ENCODE peak calls at places on chromosomes 16 and 17, in ten cellular contexts. One of them, this sample, is unnamed.

GRCh38 chr17:57246257-57246656 is 10.1 kb upstream of the MSI2 start:
- DNase-seq in transverse colon: no peak
- DNase-seq in adrenal gland: no peak
- DNase-seq in gastrocnemius medialis: no peak
- DNase-seq in suprapubic skin: no peak
- DNase-seq in prostate gland: no peak
- DNase-seq in lower leg skin: no peak
- DNase-seq in spleen: no peak
- DNase-seq in H1: no peak
- DNase-seq in right lobe of liver: no peak
- DNase-seq in this sample: no peak

GRCh38 chr16:57426356-57426755 is 20.8 kb downstream of the CIAPIN1 start:
- DNase-seq in H1: no peak
- DNase-seq in transverse colon: no peak
- DNase-seq in suprapubic skin: no peak
- DNase-seq in adrenal gland: peak
- DNase-seq in right lobe of liver: no peak
- DNase-seq in lower leg skin: no peak
- DNase-seq in gastrocnemius medialis: no peak
- DNase-seq in spleen: no peak
- DNase-seq in prostate gland: no peak
- DNase-seq in this sample: no peak

GRCh38 chr16:11359370-11359769 is 14.1 kb downstream of the RMI2 start:
- DNase-seq in right lobe of liver: no peak
- DNase-seq in suprapubic skin: no peak
- DNase-seq in prostate gland: peak
- DNase-seq in transverse colon: no peak
- DNase-seq in spleen: peak
- DNase-seq in H1: no peak
- DNase-seq in adrenal gland: no peak
- DNase-seq in gastrocnemius medialis: peak
- DNase-seq in lower leg skin: peak
- DNase-seq in this sample: peak

GRCh38 chr17:55005520-55005919 is 37.0 kb downstream of the STXBP4 start:
- DNase-seq in right lobe of liver: no peak
- DNase-seq in spleen: no peak
- DNase-seq in gastrocnemius medialis: no peak
- DNase-seq in prostate gland: no peak
- DNase-seq in H1: no peak
- DNase-seq in lower leg skin: no peak
- DNase-seq in transverse colon: no peak
- DNase-seq in suprapubic skin: no peak
- DNase-seq in adrenal gland: no peak
- DNase-seq in this sample: no peak

GRCh38 chr16:51155199-51155607 is 4.1 kb upstream of the SALL1 start:
- DNase-seq in suprapubic skin: no peak
- DNase-seq in adrenal gland: no peak
- DNase-seq in spleen: no peak
- DNase-seq in gastrocnemius medialis: no peak
- DNase-seq in prostate gland: no peak
- DNase-seq in right lobe of liver: peak
- DNase-seq in H1: no peak
- DNase-seq in lower leg skin: no peak
- DNase-seq in transverse colon: no peak
- DNase-seq in this sample: no peak

GRCh38 chr17:16482253-16482652 is 9.7 kb downstream of the LRRC75A start:
- DNase-seq in suprapubic skin: no peak
- DNase-seq in spleen: no peak
- DNase-seq in transverse colon: no peak
- DNase-seq in adrenal gland: no peak
- DNase-seq in lower leg skin: no peak
- DNase-seq in H1: no peak
- DNase-seq in right lobe of liver: no peak
- DNase-seq in prostate gland: no peak
- DNase-seq in gastrocnemius medialis: no peak
- DNase-seq in this sample: no peak

GRCh38 chr17:83171661-83172060 is 92.3 kb downstream of the METRNL start:
- DNase-seq in gastrocnemius medialis: peak
- DNase-seq in right lobe of liver: peak
- DNase-seq in lower leg skin: peak
- DNase-seq in H1: peak
- DNase-seq in transverse colon: no peak
- DNase-seq in spleen: no peak
- DNase-seq in adrenal gland: no peak
- DNase-seq in prostate gland: no peak
- DNase-seq in suprapubic skin: no peak
- DNase-seq in this sample: no peak

GRCh38 chr16:8588703-8589292 is 1.5 kb downstream of the TMEM114 start:
- DNase-seq in spleen: no peak
- DNase-seq in adrenal gland: no peak
- DNase-seq in lower leg skin: no peak
- DNase-seq in suprapubic skin: no peak
- DNase-seq in right lobe of liver: no peak
- DNase-seq in gastrocnemius medialis: no peak
- DNase-seq in H1: peak
- DNase-seq in transverse colon: no peak
- DNase-seq in prostate gland: no peak
- DNase-seq in this sample: no peak

GRCh38 chr16:87853411-87854052 is 15.8 kb downstream of the SLC7A5 start:
- DNase-seq in prostate gland: peak
- DNase-seq in H1: peak
- DNase-seq in lower leg skin: peak
- DNase-seq in transverse colon: peak
- DNase-seq in right lobe of liver: peak
- DNase-seq in gastrocnemius medialis: peak
- DNase-seq in suprapubic skin: peak
- DNase-seq in adrenal gland: peak
- DNase-seq in spleen: peak
- DNase-seq in this sample: peak
- TF ChIP-seq POLR2A in prostate gland: peak
- TF ChIP-seq POLR2A in H1: peak
- TF ChIP-seq POLR2A in lower leg skin: no peak
- TF ChIP-seq POLR2A in transverse colon: peak
- TF ChIP-seq POLR2A in right lobe of liver: peak
- TF ChIP-seq POLR2A in gastrocnemius medialis: peak
- TF ChIP-seq POLR2A in suprapubic skin: no peak
- TF ChIP-seq POLR2A in adrenal gland: peak
- TF ChIP-seq POLR2A in spleen: no peak
- TF ChIP-seq POLR2A in this sample: peak

GRCh38 chr16:75010427-75010826 is 11.6 kb downstream of the ZNRF1 start:
- DNase-seq in transverse colon: no peak
- DNase-seq in lower leg skin: no peak
- DNase-seq in suprapubic skin: no peak
- DNase-seq in spleen: no peak
- DNase-seq in prostate gland: no peak
- DNase-seq in adrenal gland: no peak
- DNase-seq in gastrocnemius medialis: no peak
- DNase-seq in right lobe of liver: no peak
- DNase-seq in H1: no peak
- DNase-seq in this sample: no peak

GRCh38 chr16:75012380-75013081 is 13.7 kb downstream of the ZNRF1 start:
- DNase-seq in transverse colon: no peak
- DNase-seq in right lobe of liver: no peak
- DNase-seq in prostate gland: no peak
- DNase-seq in adrenal gland: no peak
- DNase-seq in H1: no peak
- DNase-seq in suprapubic skin: no peak
- DNase-seq in spleen: no peak
- DNase-seq in lower leg skin: no peak
- DNase-seq in gastrocnemius medialis: no peak
- DNase-seq in this sample: no peak

GRCh38 chr16:75014318-75014717 is 15.5 kb downstream of the ZNRF1 start:
- DNase-seq in right lobe of liver: no peak
- DNase-seq in transverse colon: no peak
- DNase-seq in gastrocnemius medialis: no peak
- DNase-seq in adrenal gland: no peak
- DNase-seq in H1: no peak
- DNase-seq in suprapubic skin: no peak
- DNase-seq in spleen: no peak
- DNase-seq in prostate gland: no peak
- DNase-seq in lower leg skin: no peak
- DNase-seq in this sample: no peak

GRCh38 chr16:75007443-75007842 is 8.6 kb downstream of the ZNRF1 start:
- DNase-seq in lower leg skin: no peak
- DNase-seq in H1: no peak
- DNase-seq in transverse colon: no peak
- DNase-seq in spleen: no peak
- DNase-seq in prostate gland: no peak
- DNase-seq in adrenal gland: no peak
- DNase-seq in suprapubic skin: no peak
- DNase-seq in right lobe of liver: no peak
- DNase-seq in gastrocnemius medialis: no peak
- DNase-seq in this sample: no peak

DNA sequence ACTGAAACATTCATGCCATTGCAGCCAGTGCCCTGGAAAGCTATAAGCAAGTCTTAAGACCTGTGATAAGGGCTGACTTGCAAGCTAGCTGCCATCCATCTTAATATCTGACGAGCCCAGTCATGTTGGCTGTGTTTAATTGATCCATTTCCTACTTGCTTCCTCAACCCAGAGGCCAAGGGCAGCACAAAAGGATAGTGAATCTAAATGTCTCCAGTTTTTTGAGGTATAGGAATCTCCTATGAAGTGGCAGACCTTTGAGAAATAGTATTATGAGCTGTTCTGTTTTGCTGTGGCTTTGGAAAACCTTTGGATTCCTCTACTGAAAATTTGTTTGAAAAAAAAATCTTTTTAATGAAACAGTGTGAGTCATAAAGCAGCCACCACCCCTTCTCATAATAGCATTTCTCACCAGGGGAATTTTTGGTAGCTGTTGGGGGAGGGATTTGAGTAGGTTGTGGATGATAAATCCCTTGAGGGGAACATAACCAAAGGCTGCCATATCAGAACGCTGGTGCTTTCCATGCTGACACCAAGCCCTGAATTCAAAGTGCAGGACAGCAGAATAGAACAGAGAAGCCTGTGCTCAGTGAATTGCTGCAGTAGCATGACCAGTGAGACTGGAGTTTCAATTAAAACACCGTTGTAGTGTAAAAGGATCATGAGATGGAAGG is 12.9 kb downstream of the ZNRF1 start:
- DNase-seq in suprapubic skin: no peak
- DNase-seq in right lobe of liver: no peak
- DNase-seq in H1: no peak
- DNase-seq in lower leg skin: peak
- DNase-seq in transverse colon: no peak
- DNase-seq in prostate gland: no peak
- DNase-seq in spleen: no peak
- DNase-seq in gastrocnemius medialis: no peak
- DNase-seq in adrenal gland: no peak
- DNase-seq in this sample: no peak
- TF ChIP-seq POLR2A in suprapubic skin: no peak
- TF ChIP-seq POLR2A in right lobe of liver: no peak
- TF ChIP-seq POLR2A in H1: no peak
- TF ChIP-seq POLR2A in lower leg skin: no peak
- TF ChIP-seq POLR2A in transverse colon: no peak
- TF ChIP-seq POLR2A in prostate gland: no peak
- TF ChIP-seq POLR2A in spleen: no peak
- TF ChIP-seq POLR2A in gastrocnemius medialis: no peak
- TF ChIP-seq POLR2A in adrenal gland: no peak
- TF ChIP-seq POLR2A in this sample: no peak

DNA sequence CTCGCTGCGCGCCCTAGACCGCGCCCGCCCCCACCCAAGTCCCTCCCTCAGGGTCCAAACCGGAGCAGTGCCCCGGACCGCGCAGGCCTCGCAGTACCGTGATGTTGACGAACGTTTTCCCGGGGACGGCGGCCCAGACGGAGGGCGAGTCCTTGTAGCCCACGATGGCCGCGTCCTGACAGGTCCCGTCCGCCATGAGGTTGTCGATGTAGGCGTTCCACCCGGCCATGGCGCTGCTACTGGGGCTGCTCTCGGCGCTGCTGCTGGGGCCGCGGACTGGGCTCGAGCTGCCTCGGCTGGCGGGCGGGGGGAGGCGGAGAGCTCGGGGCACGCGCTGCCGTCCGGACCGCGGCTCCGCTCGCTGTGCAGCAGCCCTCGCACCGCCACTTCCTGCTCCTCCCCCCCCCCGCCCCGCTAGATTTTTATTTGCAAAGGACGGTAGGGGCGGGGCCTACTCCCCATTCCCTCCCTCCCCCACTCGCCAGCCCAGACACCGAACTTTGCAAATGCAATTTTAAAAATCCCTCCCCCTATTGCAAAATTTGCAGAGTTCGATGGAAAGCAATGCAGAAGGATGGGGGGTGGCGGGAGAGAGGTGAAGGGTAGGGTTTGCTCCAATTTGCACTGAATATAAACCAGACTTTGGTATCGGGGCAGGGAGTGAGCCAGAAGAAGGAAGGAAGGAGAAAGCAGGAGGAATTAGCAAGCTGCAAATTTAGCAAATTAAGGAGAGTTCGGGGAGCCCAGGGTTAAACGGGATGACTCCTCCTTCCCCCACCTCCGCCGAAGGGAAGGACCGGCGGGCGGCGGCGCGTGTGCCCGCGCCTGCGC is at the start of gene PFN1:
- DNase-seq in spleen: peak
- DNase-seq in adrenal gland: peak
- DNase-seq in prostate gland: peak
- DNase-seq in transverse colon: peak
- DNase-seq in H1: peak
- DNase-seq in suprapubic skin: peak
- DNase-seq in lower leg skin: peak
- DNase-seq in gastrocnemius medialis: peak
- DNase-seq in right lobe of liver: peak
- DNase-seq in this sample: peak
- TF ChIP-seq POLR2A in spleen: peak
- TF ChIP-seq POLR2A in adrenal gland: peak
- TF ChIP-seq POLR2A in prostate gland: peak
- TF ChIP-seq POLR2A in transverse colon: peak
- TF ChIP-seq POLR2A in H1: peak
- TF ChIP-seq POLR2A in suprapubic skin: peak
- TF ChIP-seq POLR2A in lower leg skin: no peak
- TF ChIP-seq POLR2A in gastrocnemius medialis: peak
- TF ChIP-seq POLR2A in right lobe of liver: peak
- TF ChIP-seq POLR2A in this sample: peak

GRCh38 chr16:67170948-67171649 is 761 bp downstream of the NOL3 start:
- DNase-seq in H1: no peak
- DNase-seq in suprapubic skin: no peak
- DNase-seq in gastrocnemius medialis: peak
- DNase-seq in spleen: no peak
- DNase-seq in adrenal gland: no peak
- DNase-seq in transverse colon: no peak
- DNase-seq in prostate gland: no peak
- DNase-seq in lower leg skin: no peak
- DNase-seq in right lobe of liver: no peak
- DNase-seq in this sample: no peak

GRCh38 chr16:67169642-67170167 is 633 bp upstream of the NOL3 start:
- DNase-seq in prostate gland: no peak
- DNase-seq in spleen: no peak
- DNase-seq in lower leg skin: no peak
- DNase-seq in adrenal gland: peak
- DNase-seq in gastrocnemius medialis: peak
- DNase-seq in transverse colon: peak
- DNase-seq in suprapubic skin: no peak
- DNase-seq in right lobe of liver: no peak
- DNase-seq in H1: peak
- DNase-seq in this sample: no peak

GRCh38 chr16:67167588-67167987 is 2.8 kb upstream of the NOL3 start:
- DNase-seq in spleen: no peak
- DNase-seq in prostate gland: no peak
- DNase-seq in lower leg skin: no peak
- DNase-seq in suprapubic skin: no peak
- DNase-seq in gastrocnemius medialis: no peak
- DNase-seq in H1: no peak
- DNase-seq in right lobe of liver: no peak
- DNase-seq in adrenal gland: no peak
- DNase-seq in transverse colon: peak
- DNase-seq in this sample: no peak

GRCh38 chr16:67169011-67169451 is 1.3 kb upstream of the NOL3 start:
- DNase-seq in gastrocnemius medialis: no peak
- DNase-seq in spleen: no peak
- DNase-seq in suprapubic skin: no peak
- DNase-seq in transverse colon: no peak
- DNase-seq in prostate gland: no peak
- DNase-seq in lower leg skin: no peak
- DNase-seq in adrenal gland: no peak
- DNase-seq in right lobe of liver: no peak
- DNase-seq in H1: no peak
- DNase-seq in this sample: no peak

GRCh38 chr16:67170168-67170947 is at the start of gene NOL3:
- DNase-seq in spleen: peak
- DNase-seq in transverse colon: peak
- DNase-seq in right lobe of liver: peak
- DNase-seq in adrenal gland: peak
- DNase-seq in gastrocnemius medialis: peak
- DNase-seq in H1: peak
- DNase-seq in lower leg skin: peak
- DNase-seq in suprapubic skin: no peak
- DNase-seq in prostate gland: peak
- DNase-seq in this sample: peak
- TF ChIP-seq POLR2A in spleen: no peak
- TF ChIP-seq POLR2A in transverse colon: peak
- TF ChIP-seq POLR2A in right lobe of liver: peak
- TF ChIP-seq POLR2A in adrenal gland: peak
- TF ChIP-seq POLR2A in gastrocnemius medialis: peak
- TF ChIP-seq POLR2A in H1: no peak
- TF ChIP-seq POLR2A in lower leg skin: no peak
- TF ChIP-seq POLR2A in suprapubic skin: no peak
- TF ChIP-seq POLR2A in prostate gland: peak
- TF ChIP-seq POLR2A in this sample: peak

This sample was measured in H54.